ENCODE peak calls at places on chromosome 1, in four cellular contexts. M is endodermal cell, V is heart right ventricle, C is BE2C. A is an unnamed sample. For H3K4me1 and H3K36me3, the result is how much of the 10 kb centered on the place peaks cover.

GRCh38 chr1:71463144-71463543 is 382.3 kb upstream of the ZRANB2 start:
- DNase-seq in M (no peak), C (no peak), V (no peak), A (no peak)

GRCh38 chr1:26784023-26784871 is 3.5 kb upstream of the PIGV start:
- DNase-seq in V (peak), M (peak), C (peak), A (peak)

GRCh38 chr1:112358798-112359408 is 37.1 kb upstream of the CTTNBP2NL start:
- DNase-seq in M (peak), C (peak), V (peak), A (peak)

GRCh38 chr1:20652300-20652699 is 8.9 kb downstream of the DDOST start:
- DNase-seq in C (no peak), V (no peak), M (no peak), A (no peak)

GRCh38 chr1:107551491-107551890 is 410.7 kb downstream of the NTNG1 start:
- DNase-seq in C (no peak), M (no peak), V (no peak), A (no peak)

GRCh38 chr1:9787702-9788101 is 36.1 kb downstream of the CLSTN1 start:
- DNase-seq in C (no peak), V (no peak), M (no peak), A (no peak)

GRCh38 chr1:204645666-204646065 is 39.9 kb downstream of the LRRN2 start:
- DNase-seq in C (no peak), V (no peak), M (no peak), A (no peak)

GRCh38 chr1:25468037-25468436 is 37.3 kb downstream of the MACO1 start:
- DNase-seq in V (no peak), C (no peak), M (no peak), A (peak)

GRCh38 chr1:234624718-234625117 is 14.7 kb upstream of the IRF2BP2 start:
- DNase-seq in V (no peak), C (no peak), M (no peak), A (no peak)

GRCh38 chr1:70405780-70406416 is 5.2 kb upstream of the CTH start:
- DNase-seq in M (no peak), V (no peak), C (no peak), A (no peak)

GRCh38 chr1:41955461-41956159 is 36.9 kb upstream of the HIVEP3 start:
- DNase-seq in M (no peak), C (no peak), V (no peak), A (no peak)

GRCh38 chr1:179300112-179300511 is 6.5 kb downstream of the SOAT1 start:
- DNase-seq in V (no peak), M (no peak), C (no peak), A (no peak)

GRCh38 chr1:231512147-231512698 is 16.2 kb upstream of the TSNAX start:
- DNase-seq in M (no peak), C (no peak), V (no peak), A (no peak)

GRCh38 chr1:76073471-76073870 is 1.1 kb upstream of the ST6GALNAC3 start:
- DNase-seq in C (no peak), V (no peak), M (peak), A (no peak)

GRCh38 chr1:19910650-19911049 is 12.8 kb downstream of the PLA2G2E start:
- DNase-seq in C (no peak), M (no peak), V (no peak), A (no peak)

GRCh38 chr1:225712391-225712790 is 59.5 kb upstream of the ENAH start:
- DNase-seq in M (no peak), V (no peak), C (no peak), A (no peak)

GRCh38 chr1:205495237-205495823 is 9.1 kb upstream of the CDK18 start:
- DNase-seq in C (no peak), V (peak), M (peak), A (no peak)

GRCh38 chr1:203858055-203858454 is 3.3 kb upstream of the SNRPE start:
- DNase-seq in M (no peak), C (no peak), V (no peak), A (no peak)

GRCh38 chr1:32702599-32703478 is at the start of gene SYNC:
- DNase-seq in V (peak), C (no peak), M (peak), A (peak)

GRCh38 chr1:175804556-175804955 is 61.2 kb upstream of the TNR start:
- DNase-seq in M (no peak), C (no peak), V (no peak), A (no peak)

GRCh38 chr1:12276225-12276624 is 46.4 kb downstream of the VPS13D start:
- DNase-seq in V (peak), C (no peak), M (peak), A (peak)

GRCh38 chr1:152026895-152027294 is 9.9 kb downstream of the S100A11 start:
- DNase-seq in V (no peak), M (no peak), C (no peak), A (no peak)

GRCh38 chr1:84996846-84997666 is at the start of gene MCOLN2:
- DNase-seq in V (no peak), C (peak), M (peak), A (peak)

GRCh38 chr1:160567858-160568682 is 11.2 kb downstream of the CD84 start:
- DNase-seq in C (no peak), V (no peak), M (no peak), A (no peak)

GRCh38 chr1:111238056-111238795 is 10.7 kb downstream of the CHI3L2 start:
- DNase-seq in M (no peak), V (no peak), C (no peak), A (no peak)

GRCh38 chr1:47262787-47263413 is 30.9 kb upstream of the TAL1 start:
- DNase-seq in V (peak), M (peak), C (peak), A (peak)

GRCh38 chr1:188782220-188782841 is 1695.3 kb downstream of the BRINP3 start:
- DNase-seq in C (peak), M (peak), V (no peak), A (no peak)

GRCh38 chr1:91591175-91591968 is 90.7 kb downstream of the CDC7 start:
- DNase-seq in V (no peak), M (peak), C (no peak), A (no peak)

GRCh38 chr1:68188060-68188538 is 44.2 kb downstream of the WLS start:
- DNase-seq in V (no peak), C (no peak), M (no peak), A (no peak)

GRCh38 chr1:88104234-88104633 is 579.8 kb upstream of the PKN2 start:
- DNase-seq in C (no peak), V (no peak), M (no peak), A (no peak)

GRCh38 chr1:207868769-207869721 is 41.9 kb downstream of the CD34 start:
- DNase-seq in C (peak), M (peak), V (peak), A (peak)

GRCh38 chr1:85846706-85847105 is 138.5 kb upstream of the ZNHIT6 start:
- DNase-seq in C (no peak), V (no peak), M (no peak), A (no peak)

GRCh38 chr1:76010802-76011201 is 63.7 kb upstream of the ST6GALNAC3 start:
- DNase-seq in C (no peak), M (no peak), V (no peak), A (no peak)

GRCh38 chr1:29641921-29642320 is 405.6 kb downstream of the PTPRU start:
- DNase-seq in V (no peak), M (peak), C (no peak), A (no peak)

GRCh38 chr1:59061876-59062275 is 235.0 kb upstream of the FGGY start:
- DNase-seq in C (no peak), M (no peak), V (peak), A (peak)

GRCh38 chr1:186903374-186904129 is 74.8 kb downstream of the PLA2G4A start:
- DNase-seq in C (no peak), M (no peak), V (no peak), A (no peak)

GRCh38 chr1:228786361-228787129 is 51.3 kb downstream of the RHOU start:
- DNase-seq in M (no peak), C (no peak), V (no peak), A (no peak)

GRCh38 chr1:201535046-201535777 is 3.7 kb upstream of the NAV1 start:
- DNase-seq in C (no peak), V (no peak), M (no peak), A (no peak)

GRCh38 chr1:52402860-52403240 is 1.4 kb downstream of the ORC1 start:
- DNase-seq in M (no peak), V (no peak), C (no peak), A (no peak)

GRCh38 chr1:52404975-52405338 is 555 bp downstream of the PRPF38A start:
- DNase-seq in C (no peak), V (no peak), M (no peak), A (no peak)

GRCh38 chr1:52400131-52400530 is 4.1 kb downstream of the ORC1 start:
- DNase-seq in M (no peak), C (no peak), V (no peak), A (no peak)

GRCh38 chr1:52403566-52404115 is 582 bp downstream of the ORC1 start:
- DNase-seq in C (peak), V (no peak), M (peak), A (no peak)

GRCh38 chr1:52404116-52404974 is at the start of the genes ORC1 and PRPF38A:
- DNase-seq in C (peak), M (peak), V (peak), A (peak)
- TF ChIP-seq CTCF in C (peak), M (peak), V (peak), A (no peak)

DNA sequence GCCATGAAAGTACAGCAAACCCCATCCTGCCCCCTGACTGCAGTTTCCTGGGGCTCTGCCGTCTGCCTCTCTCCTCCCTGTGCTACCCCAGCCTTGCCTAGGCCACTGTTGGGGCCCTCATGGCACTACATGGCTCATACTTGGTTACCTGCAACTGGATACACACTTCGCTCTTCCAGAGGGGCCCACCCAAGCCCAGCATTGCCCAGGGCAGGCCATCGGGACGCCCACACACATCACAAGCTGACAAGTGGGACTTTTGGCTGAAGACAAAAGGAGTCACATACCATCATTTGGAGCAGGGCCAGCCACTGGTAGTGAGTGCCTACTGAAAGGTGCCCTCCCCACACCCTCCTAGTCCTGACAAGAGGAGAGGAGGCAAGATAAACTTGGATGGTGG is 82.8 kb downstream of the CD247 start:
- DNase-seq in M (no peak), C (no peak), V (no peak), A (no peak)
- H3K4me1 ChIP-seq in M (under half), C (under half), V (under half), A (under half)

DNA sequence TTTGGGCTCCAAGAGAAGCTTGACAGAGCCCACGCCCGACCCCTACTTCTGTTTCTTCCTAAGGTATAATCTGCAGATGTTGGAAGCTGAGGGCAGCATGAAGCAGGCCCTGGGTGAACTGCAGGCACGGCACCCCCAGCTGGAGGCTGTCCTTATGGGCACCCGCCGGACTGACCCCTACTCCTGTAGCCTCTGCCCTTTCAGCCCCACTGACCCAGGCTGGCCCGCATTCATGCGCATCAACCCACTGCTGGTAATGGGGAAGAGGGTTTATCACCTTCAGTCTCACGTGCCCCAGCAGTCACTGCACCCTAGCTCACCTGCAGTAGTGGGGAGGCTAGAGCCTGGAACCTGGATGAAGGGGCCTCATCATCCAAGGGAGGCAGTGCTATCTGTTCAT is 3.1 kb upstream of the LENEP start:
- DNase-seq in C (no peak), V (no peak), M (no peak), A (no peak)
- H3K36me3 ChIP-seq in C (half or more), V (under half), M (under half), A (under half)

DNA sequence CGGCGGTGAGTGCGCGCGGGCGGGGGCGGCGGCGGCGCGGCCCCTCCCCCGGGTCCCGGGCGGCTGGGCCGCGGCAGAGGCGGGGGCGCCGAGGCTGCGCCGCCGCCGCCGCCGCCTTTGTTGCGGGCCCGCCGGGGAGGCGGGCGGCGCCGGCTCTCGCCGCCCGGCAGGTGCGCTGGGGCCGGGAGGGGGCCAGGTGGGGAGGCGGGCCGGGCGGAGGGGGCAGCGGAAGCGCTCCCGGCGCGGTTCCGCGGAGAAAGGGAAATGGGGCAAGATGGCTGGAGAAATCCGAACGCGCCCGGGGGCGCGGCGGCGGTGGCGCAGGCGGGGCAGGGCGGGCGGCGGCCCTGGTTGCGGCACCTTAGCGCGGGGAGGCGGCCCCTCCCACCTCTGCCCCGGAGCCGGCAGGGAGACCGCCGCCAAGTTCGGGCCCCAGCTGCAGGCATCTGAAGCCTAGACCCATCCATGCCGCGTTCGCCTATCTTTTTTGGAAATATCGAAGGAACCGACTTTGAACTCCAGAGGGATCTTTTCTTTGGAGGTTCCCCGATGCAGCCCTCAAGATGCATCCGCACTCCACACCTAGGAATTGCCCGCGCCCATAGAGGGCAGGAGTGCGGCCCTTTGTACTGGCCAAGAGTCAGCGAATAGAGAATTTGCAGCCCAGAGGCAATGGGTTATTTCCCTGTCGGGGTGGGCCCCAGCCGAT is 479 bp downstream of the POGK start:
- DNase-seq in C (peak), M (peak), V (peak), A (peak)
- TF ChIP-seq CTCF in C (peak), M (peak), V (peak), A (no peak)

DNA sequence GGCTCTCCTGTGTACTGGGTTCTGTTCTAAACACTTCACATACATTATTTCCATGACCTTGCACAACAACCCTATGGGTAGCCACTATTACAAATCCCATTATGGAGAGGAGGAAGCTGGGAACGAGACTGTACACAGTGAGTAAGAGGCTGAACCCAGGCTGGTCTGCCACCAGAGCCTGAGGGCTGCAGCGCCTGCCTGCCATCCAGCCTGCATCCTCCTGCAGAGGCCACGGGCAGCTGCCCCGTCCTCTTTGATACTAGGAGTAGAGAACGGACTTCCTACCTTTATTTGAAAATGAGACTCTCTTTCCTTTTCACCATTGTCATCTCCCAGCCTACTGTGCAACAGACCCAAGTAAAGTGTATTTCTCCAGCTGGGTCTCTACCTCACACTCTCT is 370.0 kb downstream of the HHAT start:
- DNase-seq in V (no peak), C (no peak), M (no peak), A (no peak)
- H3K4me1 ChIP-seq in V (under half), C (under half), M (under half), A (under half)

GRCh38 chr1:64677471-64677870 is 67.4 kb upstream of the RAVER2 start:
- DNase-seq in M (no peak), C (no peak), V (no peak), A (no peak)

GRCh38 chr1:64680601-64681000 is 64.3 kb upstream of the RAVER2 start:
- DNase-seq in C (no peak), M (no peak), V (no peak), A (no peak)

GRCh38 chr1:64675718-64676345 is 69.0 kb upstream of the RAVER2 start:
- DNase-seq in C (no peak), M (no peak), V (no peak), A (no peak)

GRCh38 chr1:64679177-64679576 is 65.7 kb upstream of the RAVER2 start:
- DNase-seq in V (no peak), C (no peak), M (no peak), A (no peak)

DNA sequence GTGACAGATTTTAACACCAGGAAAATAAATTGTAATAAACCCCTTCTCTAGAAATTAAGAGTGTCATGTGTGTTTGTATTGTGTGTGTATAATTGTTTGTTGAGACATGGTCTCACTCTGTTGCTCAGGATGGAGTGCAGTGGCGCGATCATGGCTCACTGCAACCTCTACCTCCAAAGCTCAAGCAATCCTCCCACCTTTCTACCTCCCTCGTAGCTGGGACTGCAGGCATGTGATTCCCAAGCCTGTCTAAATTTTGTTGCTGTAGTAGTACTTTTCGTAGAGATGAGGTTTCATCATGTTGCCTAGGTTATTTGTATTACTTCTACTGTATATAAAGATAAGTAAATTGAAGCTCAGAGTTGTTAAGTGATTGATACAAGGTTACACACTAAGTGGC is 68.5 kb upstream of the RAVER2 start:
- DNase-seq in M (no peak), C (no peak), V (no peak), A (no peak)
- H3K36me3 ChIP-seq in M (half or more), C (under half), V (under half), A (under half)

GRCh38 chr1:153032677-153033308 is 1.8 kb downstream of the SPRR1B start:
- DNase-seq in V (no peak), C (no peak), M (peak), A (no peak)
- TF ChIP-seq CTCF in V (no peak), C (no peak), M (peak), A (no peak)

GRCh38 chr1:35188578-35189392 is 4.2 kb downstream of the SFPQ start:
- DNase-seq in V (no peak), C (no peak), M (no peak), A (no peak)

GRCh38 chr1:35192853-35193664 is at the start of gene SFPQ:
- DNase-seq in C (peak), M (peak), V (peak), A (peak)

GRCh38 chr1:35192056-35192852 is 691 bp downstream of the SFPQ start:
- DNase-seq in M (peak), C (peak), V (peak), A (peak)

GRCh38 chr1:35191429-35192055 is 1.4 kb downstream of the SFPQ start:
- DNase-seq in C (no peak), V (no peak), M (no peak), A (no peak)

GRCh38 chr1:35190784-35191183 is 2.2 kb downstream of the SFPQ start:
- DNase-seq in M (no peak), C (no peak), V (no peak), A (no peak)
- H3K4me1 ChIP-seq in M (under half), C (under half), V (half or more), A (under half)

GRCh38 chr1:167400359-167400953 is 117.9 kb downstream of the CD247 start:
- DNase-seq in C (no peak), V (no peak), M (no peak), A (no peak)

GRCh38 chr1:167404161-167404888 is 114.0 kb downstream of the CD247 start:
- DNase-seq in C (no peak), V (no peak), M (no peak), A (no peak)

GRCh38 chr1:167404908-167405307 is 113.4 kb downstream of the CD247 start:
- DNase-seq in M (no peak), V (no peak), C (no peak), A (no peak)

DNA sequence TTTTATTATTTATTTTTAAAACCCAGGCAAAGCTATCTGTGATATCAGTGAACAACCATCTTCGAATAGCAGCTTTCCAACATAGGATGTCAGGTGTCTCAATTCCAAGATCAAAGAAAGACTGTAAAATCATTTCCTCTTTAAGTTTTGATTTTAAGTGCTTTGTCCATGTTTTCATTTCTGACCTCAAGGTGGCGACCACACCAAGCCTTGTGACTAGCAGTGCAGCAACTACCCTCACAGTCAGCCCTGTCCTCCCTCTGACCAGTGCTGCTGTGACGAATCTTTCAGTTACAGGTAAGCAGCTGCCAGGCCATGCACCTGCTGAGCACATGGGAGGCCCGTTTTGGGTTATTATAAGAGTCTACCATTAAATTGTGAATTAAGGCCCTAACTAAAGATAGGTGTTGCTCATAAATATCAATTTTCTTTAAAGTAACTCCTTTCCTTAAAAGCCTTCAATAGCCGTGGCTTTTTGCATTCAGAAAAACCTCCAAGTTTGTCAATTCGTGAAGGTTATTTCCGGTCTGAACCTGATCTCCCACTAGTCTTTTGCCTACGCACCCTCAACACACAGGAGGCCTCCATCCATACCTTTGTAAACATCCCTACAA is 117.0 kb downstream of the CD247 start:
- DNase-seq in M (peak), V (peak), C (peak), A (peak)
- H3K36me3 ChIP-seq in M (half or more), V (under half), C (under half), A (under half)

A was measured in ovary.